ENCODE peak calls at places on chromosomes 7 and 10, in five cellular contexts. U is thoracic aorta, P is heart left ventricle, C is right atrium auricular region, X is SK-N-SH. W is an unnamed sample.

GRCh38 chr7:102463841-102464576 is 654 bp downstream of the ALKBH4 start:
- DNase-seq in X (peak), P (no peak), C (no peak), U (no peak), W (no peak)

GRCh38 chr10:5565205-5565545 is 40.4 kb downstream of the CALML3 start:
- DNase-seq in C (no peak), P (no peak), X (no peak), U (no peak), W (no peak)

GRCh38 chr10:34985823-34986222 is 104.3 kb downstream of the CUL2 start:
- DNase-seq in C (no peak), U (no peak), X (no peak), P (no peak), W (no peak)

GRCh38 chr7:117666019-117666418 is 186.2 kb downstream of the CFTR start:
- DNase-seq in U (no peak), P (no peak), X (no peak), C (no peak), W (no peak)

GRCh38 chr10:123354521-123354920 is 200.3 kb downstream of the BUB3 start:
- DNase-seq in X (peak), C (no peak), U (no peak), P (no peak), W (no peak)

GRCh38 chr7:157427811-157428553 is 91.2 kb downstream of the DNAJB6 start:
- DNase-seq in X (no peak), C (no peak), U (no peak), P (no peak), W (no peak)

GRCh38 chr10:69628876-69629275 is 1.2 kb upstream of the FAM241B start:
- DNase-seq in X (no peak), P (no peak), U (no peak), C (peak), W (peak)

GRCh38 chr10:9681655-9682054 is 1336.0 kb upstream of the CELF2 start:
- DNase-seq in U (no peak), C (no peak), P (no peak), X (no peak), W (no peak)

GRCh38 chr10:33095867-33096479 is 137.9 kb upstream of the ITGB1 start:
- DNase-seq in X (no peak), C (no peak), U (no peak), P (no peak), W (no peak)

GRCh38 chr10:9951481-9952257 is 1066.0 kb upstream of the CELF2 start:
- DNase-seq in U (no peak), P (no peak), C (no peak), X (no peak), W (no peak)

GRCh38 chr10:68192113-68192512 is 39.8 kb downstream of the ATOH7 start:
- DNase-seq in U (no peak), C (no peak), P (no peak), X (no peak), W (no peak)

GRCh38 chr10:24866615-24867583 is 85.5 kb downstream of the PRTFDC1 start:
- DNase-seq in P (peak), U (no peak), X (no peak), C (peak), W (no peak)

GRCh38 chr10:60032723-60033122 is 126.4 kb upstream of the CCDC6 start:
- DNase-seq in C (no peak), U (peak), P (peak), X (peak), W (no peak)

GRCh38 chr10:54402576-54402975 is 398.5 kb downstream of the PCDH15 start:
- DNase-seq in X (peak), P (no peak), U (no peak), C (no peak), W (no peak)

GRCh38 chr7:149220534-149220933 is 18.9 kb upstream of the ZNF212 start:
- DNase-seq in X (peak), U (no peak), P (no peak), C (no peak), W (no peak)

GRCh38 chr10:46546591-46547330 is 9.7 kb downstream of the GPRIN2 start:
- DNase-seq in C (no peak), P (peak), U (peak), X (no peak), W (peak)

GRCh38 chr10:97764519-97764931 is 7.3 kb downstream of the SFRP5 start:
- DNase-seq in U (no peak), P (no peak), X (no peak), C (no peak), W (no peak)

GRCh38 chr10:32054087-32054486 is 2.1 kb downstream of the KIF5B start:
- DNase-seq in U (no peak), C (no peak), X (no peak), P (no peak), W (no peak)

GRCh38 chr10:48983648-48984359 is 44.2 kb upstream of the LRRC18 start:
- DNase-seq in P (no peak), X (no peak), C (no peak), U (no peak), W (no peak)

GRCh38 chr10:20855398-20856038 is 41.6 kb downstream of the NEBL start:
- DNase-seq in C (no peak), P (no peak), U (no peak), X (peak), W (no peak)

GRCh38 chr7:14748461-14748860 is 154.1 kb downstream of the DGKB start:
- DNase-seq in X (no peak), P (no peak), U (no peak), C (no peak), W (no peak)

GRCh38 chr10:124589491-124590006 is 127.9 kb downstream of the LHPP start:
- DNase-seq in P (no peak), X (no peak), C (no peak), U (no peak), W (no peak)

GRCh38 chr7:27695096-27695495 is 32.4 kb upstream of the HIBADH start:
- DNase-seq in P (no peak), C (no peak), X (no peak), U (no peak), W (no peak)

GRCh38 chr10:25049966-25050365 is 33.6 kb downstream of the THNSL1 start:
- DNase-seq in X (no peak), P (no peak), C (no peak), U (no peak), W (no peak)

GRCh38 chr10:4720463-4720862 is 105.5 kb upstream of the AKR1E2 start:
- DNase-seq in C (no peak), X (no peak), P (no peak), U (no peak), W (no peak)

GRCh38 chr7:133797818-133798485 is 329.2 kb upstream of the LRGUK start:
- DNase-seq in X (no peak), C (no peak), U (no peak), P (no peak), W (no peak)

GRCh38 chr10:27783660-27784059 is 38.0 kb upstream of the MKX start:
- DNase-seq in C (no peak), X (no peak), U (no peak), P (peak), W (no peak)

GRCh38 chr10:124119216-124119615 is 25.8 kb upstream of the CHST15 start:
- DNase-seq in P (no peak), C (no peak), U (no peak), X (no peak), W (no peak)

GRCh38 chr10:86293323-86293840 is 73.2 kb downstream of the GRID1 start:
- DNase-seq in U (no peak), P (no peak), X (peak), C (peak), W (no peak)

GRCh38 chr10:44993922-44994751 is 6.6 kb upstream of the ZNF22 start:
- DNase-seq in C (no peak), P (peak), X (no peak), U (no peak), W (no peak)

GRCh38 chr7:7834761-7835160 is 116.4 kb upstream of the RPA3 start:
- DNase-seq in P (no peak), C (no peak), U (no peak), X (no peak), W (no peak)

GRCh38 chr10:132027423-132027983 is 38.2 kb upstream of the JAKMIP3 start:
- DNase-seq in X (no peak), U (no peak), P (no peak), C (no peak), W (no peak)

GRCh38 chr10:63236113-63236935 is 103.2 kb downstream of the NRBF2 start:
- DNase-seq in U (no peak), P (no peak), X (no peak), C (no peak), W (no peak)

GRCh38 chr10:124291009-124291671 is 127.6 kb downstream of the OAT start:
- DNase-seq in U (no peak), C (no peak), P (peak), X (no peak), W (peak)

GRCh38 chr10:16545126-16545736 is 23.6 kb upstream of the C1QL3 start:
- DNase-seq in X (peak), C (no peak), U (no peak), P (no peak), W (no peak)

GRCh38 chr10:108911814-108912541 is 1011.3 kb downstream of the XPNPEP1 start:
- DNase-seq in P (peak), C (no peak), X (peak), U (no peak), W (peak)

GRCh38 chr7:91295571-91295970 is 31.3 kb downstream of the FZD1 start:
- DNase-seq in C (no peak), X (no peak), U (no peak), P (no peak), W (no peak)
- TF ChIP-seq CTCF in C (no peak), X (no peak), U (no peak), P (no peak), W (no peak)

GRCh38 chr7:83362786-83363185 is 200.1 kb upstream of the PCLO start:
- DNase-seq in C (no peak), P (no peak), U (no peak), X (no peak), W (no peak)

GRCh38 chr7:83365746-83366145 is 203.1 kb upstream of the PCLO start:
- DNase-seq in P (no peak), X (peak), U (no peak), C (no peak), W (no peak)

DNA sequence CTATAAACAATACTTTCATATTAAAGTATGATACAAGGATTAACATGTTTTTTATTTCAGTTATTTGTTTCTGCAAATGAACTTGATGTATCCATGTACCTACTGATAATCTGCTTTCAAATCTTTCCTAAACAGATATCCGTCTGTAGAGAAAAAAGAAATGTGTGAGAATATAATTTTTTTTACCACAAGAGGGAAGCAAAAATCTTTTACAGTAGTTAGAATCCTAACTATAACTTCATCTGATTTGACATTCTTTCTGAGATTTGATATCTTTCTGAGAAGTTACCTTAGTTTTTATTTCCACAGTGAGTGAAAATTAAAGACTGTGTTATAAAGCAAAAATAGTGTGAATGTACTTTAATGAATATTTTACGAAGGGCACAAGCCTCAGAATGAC is 203.9 kb upstream of the PCLO start:
- DNase-seq in X (no peak), C (no peak), U (no peak), P (no peak), W (no peak)
- TF ChIP-seq CTCF in X (peak), C (no peak), U (no peak), P (no peak), W (peak)

GRCh38 chr10:95558593-95559320 is 2.4 kb downstream of the SORBS1 start:
- DNase-seq in X (no peak), C (no peak), U (no peak), P (no peak), W (no peak)
- TF ChIP-seq CTCF in X (no peak), C (no peak), U (no peak), P (no peak), W (no peak)

DNA sequence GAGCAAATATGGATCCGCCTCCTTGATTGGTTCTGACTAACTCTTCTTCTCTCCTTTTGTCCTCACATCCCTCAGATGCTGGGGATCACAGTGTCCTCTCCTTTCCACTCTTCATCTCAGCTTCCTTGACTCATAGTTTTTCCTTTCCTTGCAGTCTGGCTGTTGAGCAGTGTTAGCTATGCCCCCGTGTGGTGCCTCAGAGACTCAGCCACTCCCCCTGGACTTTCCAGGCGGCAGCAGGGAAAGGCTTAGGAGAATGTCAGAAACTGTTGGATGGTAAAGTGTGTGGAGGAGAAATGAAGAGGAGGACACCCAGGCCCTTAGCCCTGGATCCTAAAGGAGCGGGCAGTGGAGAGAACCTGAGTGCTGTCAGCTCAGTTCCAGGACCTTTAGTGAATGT is 267.5 kb downstream of the CELF2 start:
- DNase-seq in X (no peak), U (no peak), C (peak), P (no peak), W (no peak)
- TF ChIP-seq CTCF in X (no peak), U (no peak), C (no peak), P (no peak), W (peak)

W was measured in type B pancreatic cell.